ENCODE peak calls at places on chromosome 2, in nine cellular contexts. One of them, this sample, is unnamed.

GRCh38 chr2:61714210-61714609 is 139.7 kb downstream of the FAM161A start:
- DNase-seq in T-cell: no peak
- DNase-seq in non-pigmented ciliary epithelial cell: no peak
- DNase-seq in HCEC 1CT: no peak
- DNase-seq in CD4-positive, alpha-beta memory T cell: no peak
- DNase-seq in midbrain: no peak
- DNase-seq in stimulated activated CD8-positive, alpha-beta memory T cell treated with anti-CD3 and anti-CD28 coated beads, Interleukin-15, amount 100 ng/mL, for 4 hours: no peak
- DNase-seq in activated CD4-positive, alpha-beta T cell treated with anti-CD3 and anti-CD28 coated beads, Interleukin-2, amount 10 ng/mL, durations not matched to agents 7 days and 5 days: no peak
- DNase-seq in kidney: no peak
- DNase-seq in this sample: no peak

GRCh38 chr2:16625201-16625729 is 40.4 kb downstream of the CYRIA start:
- DNase-seq in T-cell: no peak
- DNase-seq in non-pigmented ciliary epithelial cell: no peak
- DNase-seq in HCEC 1CT: no peak
- DNase-seq in CD4-positive, alpha-beta memory T cell: no peak
- DNase-seq in midbrain: peak; percentile 39
- DNase-seq in stimulated activated CD8-positive, alpha-beta memory T cell treated with anti-CD3 and anti-CD28 coated beads, Interleukin-15, amount 100 ng/mL, for 4 hours: no peak
- DNase-seq in activated CD4-positive, alpha-beta T cell treated with anti-CD3 and anti-CD28 coated beads, Interleukin-2, amount 10 ng/mL, durations not matched to agents 7 days and 5 days: no peak
- DNase-seq in kidney: no peak
- DNase-seq in this sample: no peak

GRCh38 chr2:182186132-182186735 is 200.6 kb downstream of the PPP1R1C start:
- DNase-seq in T-cell: no peak
- DNase-seq in non-pigmented ciliary epithelial cell: no peak
- DNase-seq in HCEC 1CT: peak; percentile 20
- DNase-seq in CD4-positive, alpha-beta memory T cell: peak; percentile 21
- DNase-seq in midbrain: peak; percentile 81
- DNase-seq in stimulated activated CD8-positive, alpha-beta memory T cell treated with anti-CD3 and anti-CD28 coated beads, Interleukin-15, amount 100 ng/mL, for 4 hours: no peak
- DNase-seq in activated CD4-positive, alpha-beta T cell treated with anti-CD3 and anti-CD28 coated beads, Interleukin-2, amount 10 ng/mL, durations not matched to agents 7 days and 5 days: no peak
- DNase-seq in kidney: no peak
- DNase-seq in this sample: peak; percentile 34

GRCh38 chr2:217366996-217367395 is 507.1 kb upstream of the TNP1 start:
- DNase-seq in T-cell: no peak
- DNase-seq in non-pigmented ciliary epithelial cell: no peak
- DNase-seq in HCEC 1CT: no peak
- DNase-seq in CD4-positive, alpha-beta memory T cell: no peak
- DNase-seq in midbrain: no peak
- DNase-seq in stimulated activated CD8-positive, alpha-beta memory T cell treated with anti-CD3 and anti-CD28 coated beads, Interleukin-15, amount 100 ng/mL, for 4 hours: no peak
- DNase-seq in activated CD4-positive, alpha-beta T cell treated with anti-CD3 and anti-CD28 coated beads, Interleukin-2, amount 10 ng/mL, durations not matched to agents 7 days and 5 days: no peak
- DNase-seq in kidney: no peak
- DNase-seq in this sample: no peak

GRCh38 chr2:12052771-12053170 is 306.3 kb downstream of the LPIN1 start:
- DNase-seq in T-cell: no peak
- DNase-seq in non-pigmented ciliary epithelial cell: no peak
- DNase-seq in HCEC 1CT: no peak
- DNase-seq in CD4-positive, alpha-beta memory T cell: no peak
- DNase-seq in midbrain: no peak
- DNase-seq in stimulated activated CD8-positive, alpha-beta memory T cell treated with anti-CD3 and anti-CD28 coated beads, Interleukin-15, amount 100 ng/mL, for 4 hours: no peak
- DNase-seq in activated CD4-positive, alpha-beta T cell treated with anti-CD3 and anti-CD28 coated beads, Interleukin-2, amount 10 ng/mL, durations not matched to agents 7 days and 5 days: no peak
- DNase-seq in kidney: no peak
- DNase-seq in this sample: no peak

GRCh38 chr2:165698621-165698946 is 95.5 kb downstream of the GALNT3 start:
- DNase-seq in T-cell: no peak
- DNase-seq in non-pigmented ciliary epithelial cell: no peak
- DNase-seq in HCEC 1CT: peak; percentile 60
- DNase-seq in CD4-positive, alpha-beta memory T cell: no peak
- DNase-seq in midbrain: peak; percentile 67
- DNase-seq in stimulated activated CD8-positive, alpha-beta memory T cell treated with anti-CD3 and anti-CD28 coated beads, Interleukin-15, amount 100 ng/mL, for 4 hours: no peak
- DNase-seq in activated CD4-positive, alpha-beta T cell treated with anti-CD3 and anti-CD28 coated beads, Interleukin-2, amount 10 ng/mL, durations not matched to agents 7 days and 5 days: peak; percentile 15
- DNase-seq in kidney: no peak
- DNase-seq in this sample: peak; percentile 48

GRCh38 chr2:236711440-236711839 is 141.8 kb downstream of the ACKR3 start:
- DNase-seq in T-cell: no peak
- DNase-seq in non-pigmented ciliary epithelial cell: no peak
- DNase-seq in HCEC 1CT: no peak
- DNase-seq in CD4-positive, alpha-beta memory T cell: no peak
- DNase-seq in midbrain: no peak
- DNase-seq in stimulated activated CD8-positive, alpha-beta memory T cell treated with anti-CD3 and anti-CD28 coated beads, Interleukin-15, amount 100 ng/mL, for 4 hours: no peak
- DNase-seq in activated CD4-positive, alpha-beta T cell treated with anti-CD3 and anti-CD28 coated beads, Interleukin-2, amount 10 ng/mL, durations not matched to agents 7 days and 5 days: no peak
- DNase-seq in kidney: no peak
- DNase-seq in this sample: no peak

GRCh38 chr2:236612737-236613136 is 43.1 kb downstream of the ACKR3 start:
- DNase-seq in T-cell: no peak
- DNase-seq in non-pigmented ciliary epithelial cell: no peak
- DNase-seq in HCEC 1CT: no peak
- DNase-seq in CD4-positive, alpha-beta memory T cell: no peak
- DNase-seq in midbrain: no peak
- DNase-seq in stimulated activated CD8-positive, alpha-beta memory T cell treated with anti-CD3 and anti-CD28 coated beads, Interleukin-15, amount 100 ng/mL, for 4 hours: no peak
- DNase-seq in activated CD4-positive, alpha-beta T cell treated with anti-CD3 and anti-CD28 coated beads, Interleukin-2, amount 10 ng/mL, durations not matched to agents 7 days and 5 days: no peak
- DNase-seq in kidney: no peak
- DNase-seq in this sample: no peak

GRCh38 chr2:61671561-61672315 is 133.6 kb upstream of the XPO1 start:
- DNase-seq in T-cell: no peak
- DNase-seq in non-pigmented ciliary epithelial cell: no peak
- DNase-seq in HCEC 1CT: peak; percentile 28
- DNase-seq in CD4-positive, alpha-beta memory T cell: no peak
- DNase-seq in midbrain: peak; percentile 81
- DNase-seq in stimulated activated CD8-positive, alpha-beta memory T cell treated with anti-CD3 and anti-CD28 coated beads, Interleukin-15, amount 100 ng/mL, for 4 hours: no peak
- DNase-seq in activated CD4-positive, alpha-beta T cell treated with anti-CD3 and anti-CD28 coated beads, Interleukin-2, amount 10 ng/mL, durations not matched to agents 7 days and 5 days: no peak
- DNase-seq in kidney: no peak
- DNase-seq in this sample: peak; percentile 81

GRCh38 chr2:218829868-218830451 is 1.6 kb downstream of the PRKAG3 start:
- DNase-seq in T-cell: no peak
- DNase-seq in non-pigmented ciliary epithelial cell: no peak
- DNase-seq in HCEC 1CT: no peak
- DNase-seq in CD4-positive, alpha-beta memory T cell: no peak
- DNase-seq in midbrain: no peak
- DNase-seq in stimulated activated CD8-positive, alpha-beta memory T cell treated with anti-CD3 and anti-CD28 coated beads, Interleukin-15, amount 100 ng/mL, for 4 hours: no peak
- DNase-seq in activated CD4-positive, alpha-beta T cell treated with anti-CD3 and anti-CD28 coated beads, Interleukin-2, amount 10 ng/mL, durations not matched to agents 7 days and 5 days: no peak
- DNase-seq in kidney: no peak
- DNase-seq in this sample: no peak

GRCh38 chr2:217629347-217629746 is 373.4 kb downstream of the TNS1 start:
- DNase-seq in T-cell: no peak
- DNase-seq in non-pigmented ciliary epithelial cell: no peak
- DNase-seq in HCEC 1CT: no peak
- DNase-seq in CD4-positive, alpha-beta memory T cell: no peak
- DNase-seq in midbrain: no peak
- DNase-seq in stimulated activated CD8-positive, alpha-beta memory T cell treated with anti-CD3 and anti-CD28 coated beads, Interleukin-15, amount 100 ng/mL, for 4 hours: no peak
- DNase-seq in activated CD4-positive, alpha-beta T cell treated with anti-CD3 and anti-CD28 coated beads, Interleukin-2, amount 10 ng/mL, durations not matched to agents 7 days and 5 days: no peak
- DNase-seq in kidney: no peak
- DNase-seq in this sample: no peak

GRCh38 chr2:202193881-202194353 is 44.5 kb downstream of the SUMO1 start:
- DNase-seq in T-cell: no peak
- DNase-seq in non-pigmented ciliary epithelial cell: no peak
- DNase-seq in HCEC 1CT: no peak
- DNase-seq in CD4-positive, alpha-beta memory T cell: no peak
- DNase-seq in midbrain: no peak
- DNase-seq in stimulated activated CD8-positive, alpha-beta memory T cell treated with anti-CD3 and anti-CD28 coated beads, Interleukin-15, amount 100 ng/mL, for 4 hours: no peak
- DNase-seq in activated CD4-positive, alpha-beta T cell treated with anti-CD3 and anti-CD28 coated beads, Interleukin-2, amount 10 ng/mL, durations not matched to agents 7 days and 5 days: no peak
- DNase-seq in kidney: no peak
- DNase-seq in this sample: no peak

GRCh38 chr2:28509361-28509760 is 13.5 kb downstream of the PLB1 start:
- DNase-seq in T-cell: no peak
- DNase-seq in non-pigmented ciliary epithelial cell: no peak
- DNase-seq in HCEC 1CT: no peak
- DNase-seq in CD4-positive, alpha-beta memory T cell: no peak
- DNase-seq in midbrain: no peak
- DNase-seq in stimulated activated CD8-positive, alpha-beta memory T cell treated with anti-CD3 and anti-CD28 coated beads, Interleukin-15, amount 100 ng/mL, for 4 hours: no peak
- DNase-seq in activated CD4-positive, alpha-beta T cell treated with anti-CD3 and anti-CD28 coated beads, Interleukin-2, amount 10 ng/mL, durations not matched to agents 7 days and 5 days: no peak
- DNase-seq in kidney: no peak
- DNase-seq in this sample: no peak

GRCh38 chr2:1047485-1047884 is 96.8 kb downstream of the SNTG2 start:
- DNase-seq in T-cell: no peak
- DNase-seq in non-pigmented ciliary epithelial cell: no peak
- DNase-seq in HCEC 1CT: peak; percentile 30
- DNase-seq in CD4-positive, alpha-beta memory T cell: peak; percentile 6
- DNase-seq in midbrain: no peak
- DNase-seq in stimulated activated CD8-positive, alpha-beta memory T cell treated with anti-CD3 and anti-CD28 coated beads, Interleukin-15, amount 100 ng/mL, for 4 hours: no peak
- DNase-seq in activated CD4-positive, alpha-beta T cell treated with anti-CD3 and anti-CD28 coated beads, Interleukin-2, amount 10 ng/mL, durations not matched to agents 7 days and 5 days: no peak
- DNase-seq in kidney: no peak
- DNase-seq in this sample: no peak

GRCh38 chr2:124988111-124988510 is 963.0 kb downstream of the CNTNAP5 start:
- DNase-seq in T-cell: no peak
- DNase-seq in non-pigmented ciliary epithelial cell: no peak
- DNase-seq in HCEC 1CT: no peak
- DNase-seq in CD4-positive, alpha-beta memory T cell: no peak
- DNase-seq in midbrain: no peak
- DNase-seq in stimulated activated CD8-positive, alpha-beta memory T cell treated with anti-CD3 and anti-CD28 coated beads, Interleukin-15, amount 100 ng/mL, for 4 hours: no peak
- DNase-seq in activated CD4-positive, alpha-beta T cell treated with anti-CD3 and anti-CD28 coated beads, Interleukin-2, amount 10 ng/mL, durations not matched to agents 7 days and 5 days: no peak
- DNase-seq in kidney: no peak
- DNase-seq in this sample: no peak

GRCh38 chr2:5618271-5618670 is 73.9 kb upstream of the SOX11 start:
- DNase-seq in T-cell: no peak
- DNase-seq in non-pigmented ciliary epithelial cell: no peak
- DNase-seq in HCEC 1CT: no peak
- DNase-seq in CD4-positive, alpha-beta memory T cell: no peak
- DNase-seq in midbrain: no peak
- DNase-seq in stimulated activated CD8-positive, alpha-beta memory T cell treated with anti-CD3 and anti-CD28 coated beads, Interleukin-15, amount 100 ng/mL, for 4 hours: no peak
- DNase-seq in activated CD4-positive, alpha-beta T cell treated with anti-CD3 and anti-CD28 coated beads, Interleukin-2, amount 10 ng/mL, durations not matched to agents 7 days and 5 days: no peak
- DNase-seq in kidney: no peak
- DNase-seq in this sample: peak; percentile 6

GRCh38 chr2:151162185-151162584 is 99.5 kb downstream of the RBM43 start:
- DNase-seq in T-cell: no peak
- DNase-seq in non-pigmented ciliary epithelial cell: no peak
- DNase-seq in HCEC 1CT: peak; percentile 40
- DNase-seq in CD4-positive, alpha-beta memory T cell: no peak
- DNase-seq in midbrain: no peak
- DNase-seq in stimulated activated CD8-positive, alpha-beta memory T cell treated with anti-CD3 and anti-CD28 coated beads, Interleukin-15, amount 100 ng/mL, for 4 hours: no peak
- DNase-seq in activated CD4-positive, alpha-beta T cell treated with anti-CD3 and anti-CD28 coated beads, Interleukin-2, amount 10 ng/mL, durations not matched to agents 7 days and 5 days: no peak
- DNase-seq in kidney: no peak
- DNase-seq in this sample: no peak

This sample was measured in putamen.